ENCODE peak calls at places on chromosomes 7 and 10, in six cellular contexts. Y is naive thymus-derived CD4-positive, alpha-beta T cell; U is lower lobe of right lung; Q is OCI-LY7; M is fibroblast of lung; L is HepG2. E is an unnamed sample. For H3K4me1, the result is how much of the 10 kb centered on the place peaks cover.

GRCh38 chr7:97025983-97026704 is 1.5 kb upstream of the DLX5 start:
- DNase-seq in L (no peak), Y (peak), M (no peak), U (no peak), Q (no peak), E (no peak)

GRCh38 chr10:18282094-18282493 is 141.9 kb downstream of the CACNB2 start:
- DNase-seq in M (no peak), U (no peak), L (no peak), Q (no peak), Y (no peak), E (no peak)

GRCh38 chr10:3961082-3961481 is 176.1 kb upstream of the KLF6 start:
- DNase-seq in Q (peak), M (no peak), L (no peak), U (no peak), Y (peak), E (peak)

GRCh38 chr10:86648706-86649426 is 5.5 kb upstream of the OPN4 start:
- DNase-seq in Q (no peak), Y (no peak), U (no peak), M (peak), L (no peak), E (no peak)

GRCh38 chr10:24255907-24256306 is 47.0 kb downstream of the KIAA1217 start:
- DNase-seq in L (no peak), Y (no peak), Q (no peak), U (no peak), M (peak), E (no peak)

GRCh38 chr7:85103352-85103751 is 83.5 kb downstream of the SEMA3D start:
- DNase-seq in L (no peak), Q (no peak), Y (no peak), U (no peak), M (peak), E (no peak)

GRCh38 chr10:31315453-31315852 is 3.6 kb upstream of the ZEB1 start:
- DNase-seq in L (no peak), M (peak), Y (no peak), U (no peak), Q (no peak), E (no peak)

GRCh38 chr7:26188291-26188999 is 12.1 kb downstream of the HNRNPA2B1 start:
- DNase-seq in Y (no peak), M (no peak), L (no peak), U (no peak), Q (no peak), E (no peak)

GRCh38 chr10:114767101-114767588 is 54.4 kb upstream of the FHIP2A start:
- DNase-seq in Y (peak), Q (no peak), U (no peak), L (no peak), M (peak), E (no peak)

GRCh38 chr7:149713061-149713730 is 60.2 kb downstream of the ZNF467 start:
- DNase-seq in Y (no peak), U (peak), L (no peak), M (no peak), Q (no peak), E (no peak)

GRCh38 chr7:135238112-135238744 is 4.6 kb downstream of the STRA8 start:
- DNase-seq in Q (peak), Y (no peak), L (no peak), U (no peak), M (no peak), E (no peak)

GRCh38 chr7:83324596-83324995 is 161.9 kb upstream of the PCLO start:
- DNase-seq in Y (no peak), U (no peak), L (no peak), M (no peak), Q (no peak), E (no peak)

GRCh38 chr10:11610151-11610854 is 1.1 kb downstream of the USP6NL start:
- DNase-seq in L (no peak), Y (no peak), U (no peak), M (no peak), Q (peak), E (no peak)

GRCh38 chr10:58839771-58840170 is 327.1 kb downstream of the BICC1 start:
- DNase-seq in Q (no peak), Y (no peak), L (no peak), M (peak), U (no peak), E (no peak)

GRCh38 chr7:73967832-73968295 is 60.1 kb upstream of the ELN start:
- DNase-seq in Y (no peak), U (no peak), L (no peak), Q (no peak), M (no peak), E (no peak)

GRCh38 chr10:8054498-8055407 is at the start of gene GATA3:
- DNase-seq in L (no peak), U (peak), Q (no peak), Y (peak), M (peak), E (peak)

GRCh38 chr10:92146781-92147180 is 144.1 kb downstream of the CPEB3 start:
- DNase-seq in Q (no peak), L (no peak), M (no peak), Y (no peak), U (no peak), E (no peak)

GRCh38 chr7:135710417-135711138 is 17.4 kb downstream of the SLC13A4 start:
- DNase-seq in Y (no peak), M (no peak), U (no peak), L (peak), Q (peak), E (no peak)

GRCh38 chr10:77160679-77161078 is 476.9 kb downstream of the KCNMA1 start:
- DNase-seq in U (no peak), Q (no peak), Y (no peak), L (no peak), M (peak), E (no peak)

GRCh38 chr7:27192546-27193334 is 7.2 kb downstream of the HOXA13 start:
- DNase-seq in L (no peak), Y (no peak), U (no peak), Q (no peak), M (no peak), E (no peak)

GRCh38 chr10:66772511-66772910 is 153.3 kb upstream of the LRRTM3 start:
- DNase-seq in L (no peak), U (no peak), Y (no peak), Q (no peak), M (peak), E (no peak)

GRCh38 chr10:66828957-66829356 is 96.9 kb upstream of the LRRTM3 start:
- DNase-seq in Y (no peak), U (no peak), Q (no peak), M (peak), L (no peak), E (no peak)

GRCh38 chr10:42975558-42976352 is 101.1 kb upstream of the RET start:
- DNase-seq in M (no peak), Q (peak), U (no peak), Y (no peak), L (peak), E (no peak)

GRCh38 chr10:97612386-97612785 is 20.9 kb downstream of the MORN4 start:
- DNase-seq in M (peak), Y (no peak), U (no peak), L (peak), Q (peak), E (no peak)
- H3K27ac ChIP-seq in M (no peak), Y (no peak), U (no peak), L (no peak), Q (no peak), E (no peak)

DNA sequence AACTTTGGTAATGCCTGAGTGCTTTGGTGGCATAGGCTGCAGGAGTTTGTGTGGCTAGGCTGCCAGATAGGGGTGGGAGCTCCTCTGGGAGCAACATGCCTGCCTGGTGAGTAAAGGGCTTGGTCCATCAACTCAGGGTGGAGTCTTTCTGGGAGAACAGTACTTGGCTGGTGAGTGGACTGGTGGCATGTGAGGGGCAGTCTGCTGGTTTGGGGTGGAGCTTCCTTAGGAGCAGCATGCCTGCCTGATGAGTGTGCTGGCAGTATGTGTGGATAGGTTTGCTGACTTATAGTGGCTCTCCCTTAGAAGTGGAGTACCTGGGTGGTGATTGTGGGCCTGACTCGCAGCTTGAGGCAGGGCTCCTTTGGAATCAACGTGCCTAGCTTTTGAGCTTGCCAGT is 34.9 kb upstream of the SRI start:
- DNase-seq in Y (no peak), M (peak), Q (no peak), U (no peak), L (peak), E (no peak)
- H3K4me3 ChIP-seq in Y (no peak), M (no peak), Q (no peak), U (no peak), L (no peak), E (no peak)

DNA sequence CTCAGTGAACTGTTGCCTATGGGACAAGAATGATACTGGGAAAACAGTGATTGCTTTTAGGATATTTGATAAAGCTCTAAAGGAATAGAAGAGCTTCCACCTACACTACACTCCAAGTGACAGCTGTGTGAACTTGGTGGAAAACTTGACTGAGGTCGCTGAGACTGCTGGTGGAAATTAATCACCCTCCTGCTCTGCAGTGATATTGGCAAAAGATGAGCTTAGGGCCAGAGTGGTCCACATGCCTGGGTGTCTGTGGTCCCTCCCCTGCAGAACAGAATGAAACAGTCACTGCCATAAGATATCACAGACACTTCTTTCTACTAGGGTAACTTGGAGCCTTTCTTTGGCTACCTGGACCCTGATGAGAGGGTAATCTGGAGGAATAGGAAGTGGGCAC is 382.1 kb upstream of the GALNT17 start:
- DNase-seq in L (no peak), U (no peak), Q (no peak), M (no peak), Y (no peak), E (no peak)
- H3K4me1 ChIP-seq in L (under half), U (under half), Q (under half), M (under half), Y (under half), E (under half)

DNA sequence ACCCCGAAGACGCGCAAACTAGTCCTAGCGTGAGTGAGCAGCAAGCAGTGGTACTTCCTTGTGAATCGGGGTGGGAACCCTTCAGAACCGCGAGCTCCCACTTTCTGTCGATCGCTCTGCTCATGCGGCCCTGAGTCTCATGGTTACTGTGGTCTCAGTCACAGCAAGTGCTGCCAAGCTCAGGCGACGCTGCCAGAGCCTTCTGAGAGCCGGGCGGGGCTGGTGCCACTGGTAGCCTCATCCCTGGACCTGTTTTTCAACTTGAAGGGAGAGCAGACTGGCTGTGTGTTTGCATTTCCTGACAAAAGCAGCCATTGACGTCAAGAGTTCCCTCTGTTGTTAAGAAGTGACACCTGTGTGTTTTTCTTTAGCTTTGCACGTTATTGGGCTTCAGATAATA is 32.9 kb upstream of the BHLHA15 start:
- DNase-seq in Q (no peak), L (no peak), M (no peak), U (peak), Y (no peak), E (no peak)
- H3K27ac ChIP-seq in Q (no peak), L (no peak), M (no peak), U (peak), Y (no peak), E (no peak)

GRCh38 chr7:49775949-49776443 is 2.6 kb downstream of the VWC2 start:
- DNase-seq in L (no peak), Q (no peak), M (no peak), Y (no peak), U (no peak), E (no peak)
- H3K4me3 ChIP-seq in L (no peak), Q (no peak), M (no peak), Y (no peak), U (peak), E (no peak)

DNA sequence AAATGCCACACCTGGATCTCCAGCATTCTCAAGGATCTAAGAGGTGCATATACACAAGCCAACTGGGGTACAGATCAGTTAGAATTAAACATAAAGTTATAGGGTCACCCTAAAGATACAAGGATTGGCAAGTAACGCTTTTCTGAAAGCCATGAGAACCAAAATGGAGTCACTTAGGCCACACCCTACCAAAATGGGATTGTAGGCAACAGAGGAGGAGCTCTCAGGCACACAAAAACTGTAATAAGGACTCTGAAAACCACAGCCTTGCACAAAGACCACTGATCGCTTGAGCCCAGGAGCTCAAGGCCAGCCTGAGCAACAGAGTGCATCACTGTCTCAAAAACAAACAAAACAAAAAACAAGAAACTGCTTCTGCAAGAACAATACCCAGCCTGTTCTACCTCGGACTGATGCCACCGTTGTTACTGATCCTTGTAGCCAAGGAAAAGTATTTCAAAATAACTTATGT is 35.5 kb downstream of the SVOPL start:
- DNase-seq in U (no peak), L (peak), Q (no peak), M (no peak), Y (no peak), E (no peak)
- H3K4me1 ChIP-seq in U (under half), L (half or more), Q (under half), M (under half), Y (under half), E (under half)

DNA sequence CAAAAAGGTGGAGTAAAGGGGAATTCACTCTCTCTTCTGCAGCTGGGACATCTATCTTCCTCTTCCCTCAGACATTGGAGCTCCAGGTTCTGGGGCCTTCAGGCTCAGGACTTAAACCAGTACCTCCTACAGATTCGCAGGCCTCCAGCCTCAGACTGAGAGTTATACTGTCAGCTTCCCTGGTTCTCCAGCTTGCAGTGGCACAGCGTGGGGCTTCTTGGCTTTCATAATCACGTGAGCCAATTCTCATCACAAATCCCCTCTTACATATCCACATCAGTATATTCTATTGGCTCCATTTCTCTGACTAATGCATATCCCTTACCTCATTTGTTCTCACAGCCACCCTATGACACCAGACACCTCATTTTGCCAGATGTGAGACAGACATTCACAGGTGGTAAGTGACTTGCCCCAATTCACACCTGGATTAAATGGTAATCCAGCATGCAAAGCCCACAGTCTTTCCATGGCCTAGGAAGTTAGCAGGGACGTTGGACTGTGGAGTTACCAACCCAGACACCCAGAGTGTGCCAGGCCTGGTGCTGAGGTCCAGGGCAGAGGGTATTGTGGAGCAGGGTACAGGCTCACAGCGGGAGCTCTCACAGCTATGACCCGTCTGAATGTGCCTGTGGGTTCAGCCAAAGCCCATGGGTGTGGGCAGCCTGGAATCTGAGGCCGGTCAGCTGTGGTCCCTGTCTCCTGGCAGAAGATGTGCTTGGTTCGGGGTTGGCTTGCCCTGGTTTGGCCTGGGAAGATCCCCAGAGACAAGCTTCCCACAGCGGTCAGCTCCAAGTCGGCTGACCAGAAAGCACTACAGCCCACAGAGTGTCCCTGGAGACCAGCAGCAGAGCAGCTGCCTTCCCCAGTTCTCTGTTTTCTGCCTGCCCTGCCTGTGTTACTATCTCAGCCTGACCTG is 18.4 kb upstream of the ZCCHC24 start:
- DNase-seq in Y (no peak), L (no peak), M (no peak), U (no peak), Q (no peak), E (no peak)
- H3K27ac ChIP-seq in Y (no peak), L (no peak), M (no peak), U (no peak), Q (no peak), E (no peak)

DNA sequence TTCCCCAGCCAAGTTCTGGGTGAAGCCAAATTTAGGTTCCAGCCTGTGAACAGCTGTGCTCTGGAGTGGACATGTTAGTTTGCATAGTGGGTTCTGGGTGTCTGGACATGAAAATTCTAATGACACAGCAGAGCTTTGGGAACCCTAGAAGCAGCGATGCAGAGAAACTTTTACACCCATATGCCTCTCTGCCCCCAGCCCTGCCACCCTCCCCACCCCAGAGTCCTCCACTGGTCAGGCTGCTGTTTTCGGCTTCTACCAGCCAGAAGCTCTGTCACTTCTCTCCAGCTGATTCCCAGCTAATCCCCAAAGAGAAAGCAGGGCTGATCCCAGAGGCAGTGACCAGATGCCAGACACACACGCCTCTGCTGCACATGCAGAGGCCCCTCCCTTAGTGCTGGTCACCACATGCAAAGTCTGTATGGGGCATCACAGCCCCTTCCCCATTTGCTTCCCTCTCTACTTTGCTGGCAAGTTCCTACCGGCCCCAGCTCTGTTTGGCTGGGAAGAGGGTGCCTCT is 8.7 kb upstream of the C10orf105 start:
- DNase-seq in Q (peak), Y (no peak), L (no peak), U (no peak), M (no peak), E (no peak)
- H3K4me3 ChIP-seq in Q (peak), Y (peak), L (no peak), U (peak), M (no peak), E (peak)

GRCh38 chr10:6543431-6544005 is 36.6 kb downstream of the PRKCQ start:
- DNase-seq in U (no peak), Q (peak), Y (no peak), M (no peak), L (no peak), E (peak)
- H3K4me1 ChIP-seq in U (under half), Q (under half), Y (half or more), M (under half), L (under half), E (half or more)

GRCh38 chr7:76372984-76373833 is 14.4 kb upstream of the YWHAG start:
- DNase-seq in M (peak), U (peak), Y (no peak), L (no peak), Q (no peak), E (no peak)

GRCh38 chr7:76380623-76380966 is 21.8 kb upstream of the YWHAG start:
- DNase-seq in M (no peak), Q (no peak), Y (no peak), L (no peak), U (no peak), E (no peak)

GRCh38 chr7:76371396-76371795 is 12.6 kb upstream of the YWHAG start:
- DNase-seq in L (no peak), M (no peak), Q (no peak), Y (no peak), U (no peak), E (no peak)

GRCh38 chr7:76377186-76377918 is 18.6 kb upstream of the YWHAG start:
- DNase-seq in M (no peak), L (peak), Y (no peak), U (no peak), Q (no peak), E (no peak)

GRCh38 chr7:76375251-76375650 is 16.5 kb upstream of the YWHAG start:
- DNase-seq in M (no peak), U (no peak), Q (no peak), Y (no peak), L (no peak), E (no peak)
- H3K27ac ChIP-seq in M (no peak), U (no peak), Q (no peak), Y (no peak), L (no peak), E (no peak)